ENCODE peak calls at places on chromosome 17, in eight cellular contexts. N, F, Y, O, A, V, Q and L are unnamed samples.

GRCh38 chr17:41967141-41967920 is 736 bp downstream of the CNP start:
- DNase-seq in A (no peak), F (peak), V (no peak), Q (peak), N (peak), Y (no peak), O (peak), L (peak)

GRCh38 chr17:44926841-44927525 is 11.7 kb upstream of the GFAP start:
- DNase-seq in O (peak), V (no peak), N (no peak), Q (peak), F (no peak), A (no peak), Y (no peak), L (no peak)

GRCh38 chr17:64741038-64741641 is 79.0 kb upstream of the SMURF2 start:
- DNase-seq in Q (no peak), N (no peak), Y (no peak), O (no peak), F (no peak), A (peak), V (peak), L (no peak)

GRCh38 chr17:43319293-43320124 is 79.3 kb upstream of the ARL4D start:
- DNase-seq in N (no peak), Y (no peak), A (no peak), Q (no peak), V (no peak), O (no peak), F (no peak), L (no peak)

GRCh38 chr17:29625037-29625750 is 2.5 kb upstream of the CORO6 start:
- DNase-seq in A (peak), N (no peak), Y (no peak), V (peak), Q (peak), O (peak), F (no peak), L (no peak)

GRCh38 chr17:74995847-74996246 is 8.4 kb downstream of the CDR2L start:
- DNase-seq in Q (no peak), A (no peak), Y (no peak), N (no peak), F (no peak), O (no peak), V (no peak), L (no peak)

GRCh38 chr17:77883213-77883650 is 75.3 kb upstream of the TNRC6C start:
- DNase-seq in F (no peak), O (no peak), Q (no peak), Y (no peak), V (peak), N (no peak), A (no peak), L (no peak)

GRCh38 chr17:48123111-48123510 is 15.5 kb downstream of the SNX11 start:
- DNase-seq in F (no peak), V (no peak), N (no peak), Q (peak), O (no peak), A (no peak), Y (no peak), L (no peak)

GRCh38 chr17:9424071-9424640 is 151.5 kb downstream of the STX8 start:
- DNase-seq in O (no peak), Y (no peak), F (no peak), V (no peak), A (no peak), Q (no peak), N (no peak), L (peak)

GRCh38 chr17:76678330-76678729 is 32.4 kb downstream of the MXRA7 start:
- DNase-seq in A (no peak), Y (no peak), Q (no peak), O (peak), N (no peak), F (no peak), V (no peak), L (no peak)

GRCh38 chr17:7854851-7855642 is at the start of gene TMEM88:
- DNase-seq in O (peak), Q (no peak), Y (no peak), V (peak), N (no peak), F (no peak), A (no peak), L (no peak)

GRCh38 chr17:79622776-79623175 is 11.9 kb upstream of the RBFOX3 start:
- DNase-seq in O (peak), N (no peak), Y (no peak), V (peak), Q (no peak), A (no peak), F (no peak), L (peak)

GRCh38 chr17:68349157-68349556 is 57.9 kb downstream of the ARSG start:
- DNase-seq in Y (no peak), A (no peak), V (no peak), N (no peak), F (no peak), O (no peak), Q (no peak), L (no peak)

GRCh38 chr17:64331366-64331765 is 59.3 kb downstream of the PECAM1 start:
- DNase-seq in Y (no peak), O (no peak), Q (no peak), V (no peak), F (no peak), A (no peak), N (no peak), L (no peak)

GRCh38 chr17:72296456-72296855 is 175.6 kb downstream of the SOX9 start:
- DNase-seq in V (no peak), A (peak), Y (no peak), Q (no peak), N (no peak), F (no peak), O (no peak), L (no peak)

GRCh38 chr17:17421346-17422216 is 55.2 kb upstream of the MED9 start:
- DNase-seq in O (no peak), F (no peak), N (no peak), Q (no peak), Y (no peak), V (no peak), A (no peak), L (no peak)

GRCh38 chr17:38777641-38778250 is 21.6 kb downstream of the PIP4K2B start:
- DNase-seq in A (peak), V (no peak), Q (no peak), N (no peak), F (no peak), Y (no peak), O (no peak), L (no peak)

GRCh38 chr17:59425085-59425901 is 93.8 kb downstream of the YPEL2 start:
- DNase-seq in F (peak), O (no peak), A (peak), N (no peak), Q (no peak), Y (no peak), V (peak), L (no peak)